ENCODE peak calls at places on chromosomes 4 and X, in five cellular contexts. K is NCI-H1417, H is NCI-H187, Z is endothelial cell, P is ureter. Y is an unnamed sample.

GRCh38 chr4:38782452-38783108 is at the start of gene TLR10:
- DNase-seq in H (no peak), Z (peak), P (peak), K (peak), Y (no peak)

GRCh38 chr4:42641155-42641554 is 15.8 kb downstream of the ATP8A1 start:
- DNase-seq in K (no peak), H (no peak), Z (no peak), P (no peak), Y (no peak)

GRCh38 chr4:17766826-17767458 is 14.5 kb downstream of the FAM184B start:
- DNase-seq in K (no peak), H (no peak), P (no peak), Z (no peak), Y (no peak)

GRCh38 chrX:308821-309520 is 9.6 kb downstream of the GTPBP6 start:
- DNase-seq in H (no peak), Z (no peak), P (no peak), K (no peak), Y (no peak)

GRCh38 chr4:2694691-2695090 is 61.4 kb downstream of the TNIP2 start:
- DNase-seq in H (no peak), P (no peak), K (no peak), Z (no peak), Y (no peak)

GRCh38 chr4:56026596-56026995 is 77.9 kb downstream of the CEP135 start:
- DNase-seq in Z (no peak), H (no peak), K (no peak), P (no peak), Y (no peak)

GRCh38 chr4:168722391-168722790 is 225.5 kb downstream of the PALLD start:
- DNase-seq in H (no peak), P (no peak), K (no peak), Z (no peak), Y (no peak)

GRCh38 chrX:105662248-105662647 is 160.1 kb upstream of the NRK start:
- DNase-seq in K (no peak), P (no peak), Z (no peak), H (no peak), Y (no peak)

GRCh38 chrX:72554448-72555140 is 18.0 kb downstream of the HDAC8 start:
- DNase-seq in K (no peak), Z (peak), H (no peak), P (no peak), Y (no peak)

GRCh38 chrX:32524385-32524784 is 687.0 kb downstream of the DMD start:
- DNase-seq in H (no peak), Z (no peak), K (no peak), P (no peak), Y (no peak)

GRCh38 chr4:115042496-115042895 is 70.9 kb downstream of the NDST4 start:
- DNase-seq in P (no peak), Z (no peak), K (no peak), H (no peak), Y (no peak)

GRCh38 chrX:115565888-115566287 is 4.9 kb downstream of the PLS3 start:
- DNase-seq in K (no peak), H (no peak), P (no peak), Z (no peak), Y (no peak)

GRCh38 chr4:21113496-21114213 is 413.4 kb downstream of the PACRGL start:
- DNase-seq in P (no peak), K (no peak), H (no peak), Z (no peak), Y (no peak)

GRCh38 chrX:30570505-30570904 is 7.1 kb downstream of the TASL start:
- DNase-seq in Z (no peak), K (peak), H (no peak), P (no peak), Y (peak)

GRCh38 chrX:139965421-139965820 is at the start of gene CXorf66:
- DNase-seq in H (no peak), K (no peak), Z (no peak), P (no peak), Y (no peak)

GRCh38 chrX:75273483-75273882 is 402 bp upstream of the UPRT start:
- DNase-seq in P (no peak), K (no peak), H (no peak), Z (no peak), Y (peak)

GRCh38 chrX:124098089-124098488 is 136.6 kb downstream of the STAG2 start:
- DNase-seq in Z (no peak), P (no peak), K (peak), H (no peak), Y (no peak)

GRCh38 chr4:184345573-184345922 is 127.9 kb upstream of the ENPP6 start:
- DNase-seq in K (peak), Z (no peak), P (no peak), H (no peak), Y (no peak)

GRCh38 chr4:95304898-95305297 is 243.9 kb downstream of the UNC5C start:
- DNase-seq in Z (no peak), H (no peak), K (no peak), P (no peak), Y (no peak)

GRCh38 chr4:67393699-67394281 is 151.5 kb downstream of the CENPC start:
- DNase-seq in P (no peak), Z (peak), K (peak), H (no peak), Y (peak)

GRCh38 chr4:53640576-53641459 is 49.5 kb upstream of the LNX1 start:
- DNase-seq in K (peak), P (no peak), Z (no peak), H (peak), Y (peak)

GRCh38 chr4:3770323-3771166 is 4.4 kb downstream of the ADRA2C start:
- DNase-seq in K (no peak), H (no peak), Z (no peak), P (no peak), Y (no peak)

GRCh38 chrX:9532349-9532748 is 67.5 kb downstream of the TBL1X start:
- DNase-seq in H (no peak), P (no peak), Z (no peak), K (no peak), Y (no peak)

GRCh38 chr4:107094332-107094731 is 58.2 kb upstream of the DKK2 start:
- DNase-seq in Z (no peak), P (no peak), K (no peak), H (no peak), Y (peak)

GRCh38 chrX:129665916-129666644 is 11.3 kb upstream of the APLN start:
- DNase-seq in P (no peak), K (no peak), H (no peak), Z (no peak), Y (no peak)

GRCh38 chr4:140609548-140610425 is 41.0 kb upstream of the UCP1 start:
- DNase-seq in K (peak), H (peak), P (no peak), Z (no peak), Y (peak)

GRCh38 chrX:29490606-29491005 is 724.8 kb upstream of the MAGEB2 start:
- DNase-seq in Z (no peak), K (no peak), H (no peak), P (no peak), Y (no peak)

GRCh38 chr4:80115368-80116181 is 42.5 kb upstream of the ANTXR2 start:
- DNase-seq in Z (no peak), P (no peak), H (no peak), K (no peak), Y (no peak)

GRCh38 chr4:151228196-151229119 is 48.5 kb upstream of the PRSS48 start:
- DNase-seq in P (no peak), H (no peak), K (no peak), Z (no peak), Y (no peak)

GRCh38 chrX:14777484-14777883 is 95.4 kb downstream of the FANCB start:
- DNase-seq in Z (no peak), P (no peak), K (no peak), H (no peak), Y (no peak)

GRCh38 chr4:141783770-141784169 is 147.4 kb downstream of the IL15 start:
- DNase-seq in P (no peak), Z (no peak), H (no peak), K (no peak), Y (no peak)

GRCh38 chrX:154596290-154596929 is 11.5 kb downstream of the CTAG1A start:
- DNase-seq in Z (no peak), K (no peak), P (no peak), H (no peak), Y (no peak)

GRCh38 chrX:40818236-40818635 is 82.9 kb upstream of the MED14 start:
- DNase-seq in H (no peak), K (no peak), Z (no peak), P (no peak), Y (no peak)

GRCh38 chrX:46838974-46839480 is 2.2 kb downstream of the RP2 start:
- DNase-seq in H (no peak), P (no peak), Z (no peak), K (no peak), Y (no peak)

Y was measured in GM13976.